ENCODE peak calls at places on chromosomes 4 and X, in four cellular contexts. C is HS-5; L is stimulated activated CD4-positive, alpha-beta T cell treated with anti-CD3 and anti-CD28 coated beads, Interleukin-4, amount 100 ng/mL, for 1 hour; H is left ventricle myocardium superior. K is an unnamed sample.

GRCh38 chrX:43970528-43970927 is 2.7 kb downstream of the NDP start:
- DNase-seq in C (peak; percentile 30), L (no peak), H (no peak), K (no peak)

GRCh38 chrX:124223524-124223923 is 108.9 kb upstream of the TEX13D start:
- DNase-seq in C (no peak), L (no peak), H (no peak), K (no peak)

GRCh38 chrX:112011376-112011775 is 71.2 kb downstream of the TRPC5 start:
- DNase-seq in C (no peak), L (no peak), H (no peak), K (no peak)

GRCh38 chr4:168501407-168501806 is 4.6 kb downstream of the PALLD start:
- DNase-seq in C (no peak), L (no peak), H (no peak), K (no peak)

GRCh38 chr4:14345356-14345775 is 656.9 kb upstream of the CPEB2 start:
- DNase-seq in C (no peak), L (no peak), H (no peak), K (no peak)

GRCh38 chrX:12421918-12422317 is 283.6 kb downstream of the FRMPD4 start:
- DNase-seq in C (peak; percentile 18), L (no peak), H (no peak), K (no peak)

GRCh38 chr4:181364504-181364903 is 878.7 kb upstream of the TENM3 start:
- DNase-seq in C (peak; percentile 9), L (no peak), H (no peak), K (no peak)

GRCh38 chr4:108709234-108709633 is 53.6 kb downstream of the ETNPPL start:
- DNase-seq in C (no peak), L (no peak), H (no peak), K (no peak)

GRCh38 chr4:82519072-82519471 is 42.7 kb downstream of the TMEM150C start:
- DNase-seq in C (no peak), L (no peak), H (no peak), K (no peak)

GRCh38 chr4:80313627-80314026 is 21.9 kb upstream of the CFAP299 start:
- DNase-seq in C (no peak), L (no peak), H (no peak), K (no peak)

GRCh38 chr4:54560513-54560912 is 97.2 kb upstream of the KIT start:
- DNase-seq in C (no peak), L (no peak), H (no peak), K (no peak)

GRCh38 chrX:17521871-17522693 is 147.1 kb downstream of the NHS start:
- DNase-seq in C (no peak), L (no peak), H (no peak), K (no peak)

GRCh38 chrX:152245231-152245630 is 106.9 kb upstream of the MAGEA10 start:
- DNase-seq in C (no peak), L (no peak), H (no peak), K (no peak)

K was measured in activated naive CD8-positive, alpha-beta T cell treated with anti-CD3 and anti-CD28 coated beads, Interleukin-2, amount 10 ng/mL, durations not matched to agents 7 days and 5 days.